ENCODE peak calls at places on chromosomes 6 and 20, in eight cellular contexts. One of them, this sample, is unnamed.

GRCh38 chr20:51995038-51995437 is 192.7 kb upstream of the SALL4 start:
- DNase-seq in GF-D8: no peak
- DNase-seq in ovary: no peak
- DNase-seq in pons: no peak
- DNase-seq in kidney tubule cell: no peak
- DNase-seq in SK-MEL-5: no peak
- DNase-seq in fibroblast of pulmonary artery: no peak
- DNase-seq in activated gamma-delta T cell treated with Interleukin-2 at 50 U/mL for 16 hours: no peak
- DNase-seq in this sample: no peak

GRCh38 chr6:138509371-138509770 is 10.1 kb upstream of the NHSL1 start:
- DNase-seq in GF-D8: peak; percentile 14
- DNase-seq in ovary: no peak
- DNase-seq in pons: peak; percentile 78
- DNase-seq in kidney tubule cell: peak; percentile 72
- DNase-seq in SK-MEL-5: peak; percentile 49
- DNase-seq in fibroblast of pulmonary artery: peak; percentile 68
- DNase-seq in activated gamma-delta T cell treated with Interleukin-2 at 50 U/mL for 16 hours: peak; percentile 10
- DNase-seq in this sample: peak; percentile 6

GRCh38 chr6:41527721-41528408 is 18.3 kb upstream of the FOXP4 start:
- DNase-seq in GF-D8: no peak
- DNase-seq in ovary: no peak
- DNase-seq in pons: no peak
- DNase-seq in kidney tubule cell: no peak
- DNase-seq in SK-MEL-5: peak; percentile 20
- DNase-seq in fibroblast of pulmonary artery: peak; percentile 38
- DNase-seq in activated gamma-delta T cell treated with Interleukin-2 at 50 U/mL for 16 hours: no peak
- DNase-seq in this sample: no peak

GRCh38 chr20:33038243-33038642 is 6.8 kb downstream of the BPIFB6 start:
- DNase-seq in GF-D8: no peak
- DNase-seq in ovary: no peak
- DNase-seq in pons: no peak
- DNase-seq in kidney tubule cell: no peak
- DNase-seq in SK-MEL-5: no peak
- DNase-seq in fibroblast of pulmonary artery: no peak
- DNase-seq in activated gamma-delta T cell treated with Interleukin-2 at 50 U/mL for 16 hours: no peak
- DNase-seq in this sample: no peak

GRCh38 chr20:51121901-51122412 is 99.0 kb upstream of the KCNG1 start:
- DNase-seq in GF-D8: no peak
- DNase-seq in ovary: no peak
- DNase-seq in pons: no peak
- DNase-seq in kidney tubule cell: peak; percentile 25
- DNase-seq in SK-MEL-5: no peak
- DNase-seq in fibroblast of pulmonary artery: no peak
- DNase-seq in activated gamma-delta T cell treated with Interleukin-2 at 50 U/mL for 16 hours: no peak
- DNase-seq in this sample: no peak

GRCh38 chr6:36062247-36062646 is 34.6 kb downstream of the MAPK14 start:
- DNase-seq in GF-D8: no peak
- DNase-seq in ovary: no peak
- DNase-seq in pons: no peak
- DNase-seq in kidney tubule cell: no peak
- DNase-seq in SK-MEL-5: no peak
- DNase-seq in fibroblast of pulmonary artery: no peak
- DNase-seq in activated gamma-delta T cell treated with Interleukin-2 at 50 U/mL for 16 hours: no peak
- DNase-seq in this sample: no peak

GRCh38 chr20:62370115-62370806 is 3.1 kb upstream of the LAMA5 start:
- DNase-seq in GF-D8: no peak
- DNase-seq in ovary: no peak
- DNase-seq in pons: no peak
- DNase-seq in kidney tubule cell: peak; percentile 74
- DNase-seq in SK-MEL-5: no peak
- DNase-seq in fibroblast of pulmonary artery: peak; percentile 75
- DNase-seq in activated gamma-delta T cell treated with Interleukin-2 at 50 U/mL for 16 hours: no peak
- DNase-seq in this sample: no peak

GRCh38 chr6:72968704-72969103 is 256.6 kb downstream of the KHDC1L start:
- DNase-seq in GF-D8: no peak
- DNase-seq in ovary: no peak
- DNase-seq in pons: no peak
- DNase-seq in kidney tubule cell: peak; percentile 95
- DNase-seq in SK-MEL-5: no peak
- DNase-seq in fibroblast of pulmonary artery: no peak
- DNase-seq in activated gamma-delta T cell treated with Interleukin-2 at 50 U/mL for 16 hours: no peak
- DNase-seq in this sample: no peak

GRCh38 chr6:27183082-27183832 is 64.2 kb upstream of the PRSS16 start:
- DNase-seq in GF-D8: no peak
- DNase-seq in ovary: no peak
- DNase-seq in pons: no peak
- DNase-seq in kidney tubule cell: no peak
- DNase-seq in SK-MEL-5: no peak
- DNase-seq in fibroblast of pulmonary artery: no peak
- DNase-seq in activated gamma-delta T cell treated with Interleukin-2 at 50 U/mL for 16 hours: no peak
- DNase-seq in this sample: no peak

GRCh38 chr6:131197716-131198115 is 62.4 kb downstream of the AKAP7 start:
- DNase-seq in GF-D8: no peak
- DNase-seq in ovary: no peak
- DNase-seq in pons: no peak
- DNase-seq in kidney tubule cell: no peak
- DNase-seq in SK-MEL-5: no peak
- DNase-seq in fibroblast of pulmonary artery: no peak
- DNase-seq in activated gamma-delta T cell treated with Interleukin-2 at 50 U/mL for 16 hours: peak; percentile 36
- DNase-seq in this sample: no peak

GRCh38 chr6:9606435-9607134 is 808.3 kb downstream of the TFAP2A start:
- DNase-seq in GF-D8: no peak
- DNase-seq in ovary: no peak
- DNase-seq in pons: no peak
- DNase-seq in kidney tubule cell: no peak
- DNase-seq in SK-MEL-5: no peak
- DNase-seq in fibroblast of pulmonary artery: no peak
- DNase-seq in activated gamma-delta T cell treated with Interleukin-2 at 50 U/mL for 16 hours: no peak
- DNase-seq in this sample: no peak

GRCh38 chr6:169668203-169668847 is 33.5 kb downstream of the WDR27 start:
- DNase-seq in GF-D8: no peak
- DNase-seq in ovary: no peak
- DNase-seq in pons: no peak
- DNase-seq in kidney tubule cell: no peak
- DNase-seq in SK-MEL-5: no peak
- DNase-seq in fibroblast of pulmonary artery: no peak
- DNase-seq in activated gamma-delta T cell treated with Interleukin-2 at 50 U/mL for 16 hours: no peak
- DNase-seq in this sample: no peak

GRCh38 chr6:156977527-156978291 is 200.5 kb downstream of the ARID1B start:
- DNase-seq in GF-D8: no peak
- DNase-seq in ovary: no peak
- DNase-seq in pons: no peak
- DNase-seq in kidney tubule cell: peak; percentile 51
- DNase-seq in SK-MEL-5: peak; percentile 42
- DNase-seq in fibroblast of pulmonary artery: peak; percentile 44
- DNase-seq in activated gamma-delta T cell treated with Interleukin-2 at 50 U/mL for 16 hours: no peak
- DNase-seq in this sample: no peak

GRCh38 chr6:105791569-105792318 is 294.4 kb upstream of the PRDM1 start:
- DNase-seq in GF-D8: no peak
- DNase-seq in ovary: no peak
- DNase-seq in pons: no peak
- DNase-seq in kidney tubule cell: no peak
- DNase-seq in SK-MEL-5: no peak
- DNase-seq in fibroblast of pulmonary artery: no peak
- DNase-seq in activated gamma-delta T cell treated with Interleukin-2 at 50 U/mL for 16 hours: no peak
- DNase-seq in this sample: no peak

GRCh38 chr20:1005452-1006027 is 3.4 kb upstream of the RSPO4 start:
- DNase-seq in GF-D8: no peak
- DNase-seq in ovary: no peak
- DNase-seq in pons: peak; percentile 3
- DNase-seq in kidney tubule cell: peak; percentile 60
- DNase-seq in SK-MEL-5: peak; percentile 77
- DNase-seq in fibroblast of pulmonary artery: peak; percentile 26
- DNase-seq in activated gamma-delta T cell treated with Interleukin-2 at 50 U/mL for 16 hours: no peak
- DNase-seq in this sample: peak; percentile 66

GRCh38 chr6:108945686-108946158 is 97.5 kb downstream of the ARMC2 start:
- DNase-seq in GF-D8: no peak
- DNase-seq in ovary: peak; percentile 93
- DNase-seq in pons: peak; percentile 64
- DNase-seq in kidney tubule cell: peak; percentile 42
- DNase-seq in SK-MEL-5: no peak
- DNase-seq in fibroblast of pulmonary artery: peak; percentile 79
- DNase-seq in activated gamma-delta T cell treated with Interleukin-2 at 50 U/mL for 16 hours: no peak
- DNase-seq in this sample: no peak

GRCh38 chr20:33373735-33374605 is 27.3 kb downstream of the CDK5RAP1 start:
- DNase-seq in GF-D8: no peak
- DNase-seq in ovary: no peak
- DNase-seq in pons: no peak
- DNase-seq in kidney tubule cell: peak; percentile 94
- DNase-seq in SK-MEL-5: no peak
- DNase-seq in fibroblast of pulmonary artery: peak; percentile 23
- DNase-seq in activated gamma-delta T cell treated with Interleukin-2 at 50 U/mL for 16 hours: no peak
- DNase-seq in this sample: no peak

GRCh38 chr6:35090734-35091133 is 50.4 kb downstream of the TCP11 start:
- DNase-seq in GF-D8: no peak
- DNase-seq in ovary: no peak
- DNase-seq in pons: no peak
- DNase-seq in kidney tubule cell: no peak
- DNase-seq in SK-MEL-5: no peak
- DNase-seq in fibroblast of pulmonary artery: no peak
- DNase-seq in activated gamma-delta T cell treated with Interleukin-2 at 50 U/mL for 16 hours: no peak
- DNase-seq in this sample: no peak

GRCh38 chr20:32898721-32899120 is 40.0 kb downstream of the EFCAB8 start:
- DNase-seq in GF-D8: no peak
- DNase-seq in ovary: no peak
- DNase-seq in pons: no peak
- DNase-seq in kidney tubule cell: peak; percentile 13
- DNase-seq in SK-MEL-5: no peak
- DNase-seq in fibroblast of pulmonary artery: peak; percentile 29
- DNase-seq in activated gamma-delta T cell treated with Interleukin-2 at 50 U/mL for 16 hours: no peak
- DNase-seq in this sample: no peak

GRCh38 chr20:7449269-7449668 is 491.0 kb downstream of the HAO1 start:
- DNase-seq in GF-D8: no peak
- DNase-seq in ovary: no peak
- DNase-seq in pons: no peak
- DNase-seq in kidney tubule cell: peak; percentile 1
- DNase-seq in SK-MEL-5: no peak
- DNase-seq in fibroblast of pulmonary artery: peak; percentile 3
- DNase-seq in activated gamma-delta T cell treated with Interleukin-2 at 50 U/mL for 16 hours: no peak
- DNase-seq in this sample: no peak

GRCh38 chr6:73732845-73733675 is 37.1 kb downstream of the CD109 start:
- DNase-seq in GF-D8: no peak
- DNase-seq in ovary: peak; percentile 56
- DNase-seq in pons: peak; percentile 74
- DNase-seq in kidney tubule cell: peak; percentile 71
- DNase-seq in SK-MEL-5: peak; percentile 79
- DNase-seq in fibroblast of pulmonary artery: peak; percentile 85
- DNase-seq in activated gamma-delta T cell treated with Interleukin-2 at 50 U/mL for 16 hours: peak; percentile 63
- DNase-seq in this sample: peak; percentile 54

GRCh38 chr6:40376113-40376650 is 211.0 kb downstream of the LRFN2 start:
- DNase-seq in GF-D8: no peak
- DNase-seq in ovary: no peak
- DNase-seq in pons: no peak
- DNase-seq in kidney tubule cell: no peak
- DNase-seq in SK-MEL-5: no peak
- DNase-seq in fibroblast of pulmonary artery: no peak
- DNase-seq in activated gamma-delta T cell treated with Interleukin-2 at 50 U/mL for 16 hours: no peak
- DNase-seq in this sample: no peak